ENCODE peak calls at places on chromosome 16, in four cellular contexts. One of them, this sample, is unnamed.

GRCh38 chr16:86519649-86520316 is 9.5 kb downstream of the FOXF1 start:
- DNase-seq in heart right ventricle: peak; percentile 66
- DNase-seq in DND-41: peak; percentile 44
- DNase-seq in WERI-Rb-1: peak; percentile 39
- DNase-seq in this sample: peak; percentile 39

GRCh38 chr16:73710526-73710925 is 586.1 kb upstream of the PSMD7 start:
- DNase-seq in heart right ventricle: no peak
- DNase-seq in DND-41: no peak
- DNase-seq in WERI-Rb-1: no peak
- DNase-seq in this sample: no peak

GRCh38 chr16:67294927-67295326 is 15.6 kb downstream of the PLEKHG4 start:
- DNase-seq in heart right ventricle: no peak
- DNase-seq in DND-41: no peak
- DNase-seq in WERI-Rb-1: no peak
- DNase-seq in this sample: no peak

GRCh38 chr16:22353188-22353919 is 21.1 kb downstream of the CDR2 start:
- DNase-seq in heart right ventricle: no peak
- DNase-seq in DND-41: no peak
- DNase-seq in WERI-Rb-1: no peak
- DNase-seq in this sample: no peak

GRCh38 chr16:51851111-51851510 is 695.8 kb downstream of the TOX3 start:
- DNase-seq in heart right ventricle: no peak
- DNase-seq in DND-41: no peak
- DNase-seq in WERI-Rb-1: no peak
- DNase-seq in this sample: no peak

GRCh38 chr16:79100456-79100855 is 500.1 kb downstream of the MAF start:
- DNase-seq in heart right ventricle: no peak
- DNase-seq in DND-41: no peak
- DNase-seq in WERI-Rb-1: no peak
- DNase-seq in this sample: no peak

GRCh38 chr16:53744449-53744848 is 40.5 kb downstream of the FTO start:
- DNase-seq in heart right ventricle: no peak
- DNase-seq in DND-41: peak; percentile 12
- DNase-seq in WERI-Rb-1: no peak
- DNase-seq in this sample: no peak

GRCh38 chr16:30166202-30166902 is 17.1 kb upstream of the CORO1A start:
- DNase-seq in heart right ventricle: no peak
- DNase-seq in DND-41: peak; percentile 23
- DNase-seq in WERI-Rb-1: no peak
- DNase-seq in this sample: no peak

GRCh38 chr16:65817066-65817465 is 549.4 kb upstream of the CDH5 start:
- DNase-seq in heart right ventricle: no peak
- DNase-seq in DND-41: no peak
- DNase-seq in WERI-Rb-1: no peak
- DNase-seq in this sample: no peak

GRCh38 chr16:30488764-30489595 is 16.4 kb downstream of the ITGAL start:
- DNase-seq in heart right ventricle: no peak
- DNase-seq in DND-41: no peak
- DNase-seq in WERI-Rb-1: no peak
- DNase-seq in this sample: no peak

GRCh38 chr16:11254913-11255736 is 879 bp downstream of the SOCS1 start:
- DNase-seq in heart right ventricle: peak; percentile 41
- DNase-seq in DND-41: peak; percentile 62
- DNase-seq in WERI-Rb-1: peak; percentile 44
- DNase-seq in this sample: no peak

GRCh38 chr16:68005786-68006286 is 6.6 kb upstream of the DPEP2 start:
- DNase-seq in heart right ventricle: no peak
- DNase-seq in DND-41: no peak
- DNase-seq in WERI-Rb-1: no peak
- DNase-seq in this sample: no peak

GRCh38 chr16:86046901-86047300 is 147.9 kb downstream of the IRF8 start:
- DNase-seq in heart right ventricle: no peak
- DNase-seq in DND-41: no peak
- DNase-seq in WERI-Rb-1: no peak
- DNase-seq in this sample: no peak

GRCh38 chr16:84369105-84369504 is 767 bp downstream of the ATP2C2 start:
- DNase-seq in heart right ventricle: no peak
- DNase-seq in DND-41: no peak
- DNase-seq in WERI-Rb-1: peak; percentile 11
- DNase-seq in this sample: no peak

GRCh38 chr16:84371553-84371865 is 3.2 kb downstream of the ATP2C2 start:
- DNase-seq in heart right ventricle: no peak
- DNase-seq in DND-41: no peak
- DNase-seq in WERI-Rb-1: no peak
- DNase-seq in this sample: no peak

GRCh38 chr16:84370723-84371552 is 2.6 kb downstream of the ATP2C2 start:
- DNase-seq in heart right ventricle: no peak
- DNase-seq in DND-41: no peak
- DNase-seq in WERI-Rb-1: no peak
- DNase-seq in this sample: no peak

GRCh38 chr16:84368327-84368996 is at the start of gene ATP2C2:
- DNase-seq in heart right ventricle: no peak
- DNase-seq in DND-41: no peak
- DNase-seq in WERI-Rb-1: no peak
- DNase-seq in this sample: no peak

DNA sequence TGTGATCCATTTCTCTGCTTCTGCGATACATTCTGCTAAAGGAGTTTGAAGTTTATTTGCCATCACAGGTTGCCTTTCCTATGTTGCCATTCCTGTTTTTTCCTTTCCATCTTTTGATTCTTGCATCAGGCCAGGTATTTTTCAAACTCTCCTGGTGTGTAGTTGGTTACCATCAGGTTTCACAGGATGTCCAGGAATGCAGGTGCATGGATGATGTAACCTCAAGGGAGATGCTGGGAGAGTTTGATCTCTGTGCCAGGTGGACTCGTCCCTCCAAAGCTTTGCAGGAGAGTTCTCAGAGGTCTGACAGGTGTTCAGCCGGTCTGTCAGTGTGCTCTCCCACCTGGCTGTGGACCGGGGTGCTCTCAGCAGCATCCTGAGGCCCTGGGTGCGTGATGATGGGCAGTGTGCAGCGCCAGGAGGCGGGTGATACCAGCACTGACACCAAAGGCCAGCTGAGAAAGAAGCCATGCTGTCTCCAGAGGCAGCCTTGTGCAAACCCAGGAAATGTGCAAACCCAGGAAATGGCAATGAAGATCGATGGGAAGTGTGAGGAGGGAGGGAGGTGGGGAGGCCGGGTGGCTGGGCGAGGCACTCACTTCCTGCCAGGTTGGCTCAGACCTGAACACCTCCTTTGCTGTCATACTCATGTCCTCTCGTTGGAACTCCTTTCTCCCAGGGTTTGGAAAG is 1.7 kb downstream of the ATP2C2 start:
- DNase-seq in heart right ventricle: no peak
- DNase-seq in DND-41: no peak
- DNase-seq in WERI-Rb-1: no peak
- DNase-seq in this sample: no peak
- H3K27ac ChIP-seq in heart right ventricle: no peak overlapping the region
- H3K27ac ChIP-seq in DND-41: no peak overlapping the region
- H3K27ac ChIP-seq in WERI-Rb-1: no peak overlapping the region
- H3K27ac ChIP-seq in this sample: no peak overlapping the region

DNA sequence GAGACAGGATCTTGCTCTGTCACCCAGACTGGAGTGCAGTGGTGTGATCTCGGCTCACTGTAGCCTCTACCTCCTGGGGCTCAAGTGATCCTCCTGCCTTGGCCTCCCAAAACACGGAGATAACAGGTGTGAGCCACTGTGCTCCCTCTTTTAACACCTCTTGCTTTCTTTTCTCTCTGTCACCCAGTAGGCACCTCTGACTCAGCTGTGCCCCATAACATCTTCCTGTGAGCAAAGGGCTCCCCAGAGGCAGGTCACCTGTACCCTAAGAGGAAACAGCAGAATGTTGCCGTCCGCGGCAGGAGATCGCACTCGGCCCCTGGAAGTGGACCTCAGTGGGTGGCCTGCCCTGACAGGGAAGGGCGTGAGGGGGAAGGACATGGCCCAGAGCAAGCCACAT is 918 bp upstream of the NLRC3 start:
- DNase-seq in heart right ventricle: no peak
- DNase-seq in DND-41: peak; percentile 23
- DNase-seq in WERI-Rb-1: no peak
- DNase-seq in this sample: no peak
- H3K27ac ChIP-seq in heart right ventricle: no peak overlapping the region
- H3K27ac ChIP-seq in DND-41: peak overlapping the region; percentile 73
- H3K27ac ChIP-seq in WERI-Rb-1: no peak overlapping the region
- H3K27ac ChIP-seq in this sample: no peak overlapping the region

GRCh38 chr16:17389392-17389791 is 81.4 kb downstream of the XYLT1 start:
- DNase-seq in heart right ventricle: no peak
- DNase-seq in DND-41: no peak
- DNase-seq in WERI-Rb-1: no peak
- DNase-seq in this sample: no peak

GRCh38 chr16:17392127-17392856 is 78.5 kb downstream of the XYLT1 start:
- DNase-seq in heart right ventricle: no peak
- DNase-seq in DND-41: no peak
- DNase-seq in WERI-Rb-1: no peak
- DNase-seq in this sample: no peak

GRCh38 chr16:17395849-17396480 is 74.8 kb downstream of the XYLT1 start:
- DNase-seq in heart right ventricle: no peak
- DNase-seq in DND-41: no peak
- DNase-seq in WERI-Rb-1: no peak
- DNase-seq in this sample: no peak

GRCh38 chr16:17392857-17393421 is 77.8 kb downstream of the XYLT1 start:
- DNase-seq in heart right ventricle: no peak
- DNase-seq in DND-41: no peak
- DNase-seq in WERI-Rb-1: no peak
- DNase-seq in this sample: no peak

GRCh38 chr16:17391715-17392114 is 79.0 kb downstream of the XYLT1 start:
- DNase-seq in heart right ventricle: no peak
- DNase-seq in DND-41: no peak
- DNase-seq in WERI-Rb-1: no peak
- DNase-seq in this sample: no peak
- H3K27ac ChIP-seq in heart right ventricle: no peak overlapping the region
- H3K27ac ChIP-seq in DND-41: no peak overlapping the region
- H3K27ac ChIP-seq in WERI-Rb-1: no peak overlapping the region
- H3K27ac ChIP-seq in this sample: no peak overlapping the region

DNA sequence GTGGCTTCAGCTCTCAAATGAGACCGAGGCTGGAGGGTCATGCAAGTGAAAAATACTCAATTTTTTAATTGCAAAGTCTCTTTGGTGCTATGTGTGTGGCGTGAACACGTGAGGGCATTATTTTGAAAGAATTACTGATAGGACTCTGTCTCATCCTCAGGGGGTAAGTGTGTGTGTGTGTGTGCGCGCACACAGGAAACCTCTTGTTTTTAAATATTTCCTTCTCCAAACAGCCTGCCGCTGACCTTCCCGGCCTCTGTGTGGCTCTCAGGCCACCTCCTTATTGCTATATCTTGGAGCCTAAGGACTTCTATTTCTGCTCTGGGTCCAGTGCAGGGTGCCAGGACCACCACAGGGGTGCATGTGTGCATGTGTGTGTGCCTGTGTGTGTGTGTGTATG is 99.7 kb downstream of the CMIP start:
- DNase-seq in heart right ventricle: no peak
- DNase-seq in DND-41: no peak
- DNase-seq in WERI-Rb-1: no peak
- DNase-seq in this sample: no peak
- H3K27ac ChIP-seq in heart right ventricle: no peak overlapping the region
- H3K27ac ChIP-seq in DND-41: no peak overlapping the region
- H3K27ac ChIP-seq in WERI-Rb-1: no peak overlapping the region
- H3K27ac ChIP-seq in this sample: no peak overlapping the region

GRCh38 chr16:88494335-88495154 is 41.5 kb downstream of the ZFPM1 start:
- DNase-seq in heart right ventricle: no peak
- DNase-seq in DND-41: no peak
- DNase-seq in WERI-Rb-1: peak; percentile 86
- DNase-seq in this sample: no peak

GRCh38 chr16:88495268-88495772 is 42.2 kb downstream of the ZFPM1 start:
- DNase-seq in heart right ventricle: no peak
- DNase-seq in DND-41: no peak
- DNase-seq in WERI-Rb-1: peak; percentile 10
- DNase-seq in this sample: no peak

GRCh38 chr16:88491001-88491559 is 38.0 kb downstream of the ZFPM1 start:
- DNase-seq in heart right ventricle: no peak
- DNase-seq in DND-41: no peak
- DNase-seq in WERI-Rb-1: no peak
- DNase-seq in this sample: no peak

GRCh38 chr16:88491560-88492310 is 38.7 kb downstream of the ZFPM1 start:
- DNase-seq in heart right ventricle: no peak
- DNase-seq in DND-41: no peak
- DNase-seq in WERI-Rb-1: no peak
- DNase-seq in this sample: no peak

DNA sequence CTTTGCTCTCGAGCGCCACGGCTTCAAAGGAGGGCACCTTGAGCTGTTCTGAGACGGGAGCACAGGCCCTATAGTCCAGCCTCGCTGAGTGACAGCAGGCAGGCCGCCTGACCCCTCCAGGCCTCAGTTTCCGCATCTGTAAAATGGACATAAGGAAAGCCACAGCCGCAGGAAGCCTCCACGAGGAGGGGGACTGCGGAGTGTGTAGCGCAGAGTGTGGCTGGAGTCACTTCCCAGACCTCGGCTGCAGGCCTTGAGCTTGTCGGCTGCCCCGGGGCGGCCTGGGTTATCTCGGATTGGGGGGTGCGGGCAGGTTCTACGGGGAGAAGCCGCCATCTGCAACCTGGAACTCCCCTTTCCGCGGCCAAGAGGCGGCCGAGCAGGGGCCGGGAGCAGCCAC is 40.8 kb downstream of the ZFPM1 start:
- DNase-seq in heart right ventricle: no peak
- DNase-seq in DND-41: no peak
- DNase-seq in WERI-Rb-1: no peak
- DNase-seq in this sample: no peak
- H3K27ac ChIP-seq in heart right ventricle: no peak overlapping the region
- H3K27ac ChIP-seq in DND-41: no peak overlapping the region
- H3K27ac ChIP-seq in WERI-Rb-1: peak overlapping the region; percentile 89
- H3K27ac ChIP-seq in this sample: no peak overlapping the region

DNA sequence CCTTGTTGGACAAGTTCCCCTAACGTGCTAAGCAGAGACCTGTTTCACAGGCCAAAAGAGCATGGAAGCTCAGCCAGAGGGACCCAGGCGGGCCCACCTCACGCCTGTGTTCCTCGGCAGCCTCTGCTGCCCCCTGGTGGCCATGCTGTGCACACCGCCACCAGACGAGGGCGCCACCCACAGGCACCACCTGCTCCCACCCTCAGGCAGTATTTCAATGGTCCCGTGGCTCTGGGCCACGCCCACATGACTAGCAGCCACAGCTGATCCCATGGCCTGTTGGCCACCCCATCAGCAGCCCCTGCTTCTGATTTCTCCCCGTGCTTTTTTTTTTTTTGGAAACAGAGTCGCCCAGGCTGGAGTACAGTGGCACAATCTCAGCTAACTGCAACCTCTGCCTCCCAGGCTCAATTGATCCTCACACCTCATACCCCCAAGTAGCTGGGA is 18.9 kb downstream of the MPG start:
- DNase-seq in heart right ventricle: peak; percentile 90
- DNase-seq in DND-41: peak; percentile 91
- DNase-seq in WERI-Rb-1: peak; percentile 92
- DNase-seq in this sample: peak; percentile 72
- H3K27ac ChIP-seq in heart right ventricle: no peak overlapping the region
- H3K27ac ChIP-seq in DND-41: no peak overlapping the region
- H3K27ac ChIP-seq in WERI-Rb-1: no peak overlapping the region
- H3K27ac ChIP-seq in this sample: no peak overlapping the region

This sample was measured in substantia nigra.